ENCODE peak calls at places on chromosomes 12 and 14, in seven cellular contexts. V, P, G, D, T, U and A are unnamed samples.

GRCh38 chr12:3753549-3754284 is 808 bp upstream of the CRACR2A start:
- DNase-seq in V (no peak), P (peak), G (no peak), D (no peak), T (no peak), U (no peak), A (no peak)

GRCh38 chr14:93005838-93006237 is 82.9 kb downstream of the CHGA start:
- DNase-seq in V (no peak), P (no peak), G (no peak), D (no peak), T (peak), U (no peak), A (no peak)

GRCh38 chr12:53840316-53840715 is 88.5 kb upstream of the CISTR start:
- DNase-seq in V (no peak), P (no peak), G (no peak), D (no peak), T (no peak), U (no peak), A (no peak)

GRCh38 chr14:65425885-65426284 is 13.4 kb downstream of the FUT8 start:
- DNase-seq in V (no peak), P (no peak), G (no peak), D (no peak), T (no peak), U (no peak), A (no peak)

GRCh38 chr12:92503029-92503931 is 199.5 kb upstream of the PLEKHG7 start:
- DNase-seq in V (no peak), P (peak), G (no peak), D (no peak), T (no peak), U (no peak), A (no peak)

GRCh38 chr12:18246057-18246456 is 15.3 kb upstream of the PIK3C2G start:
- DNase-seq in V (no peak), P (no peak), G (no peak), D (no peak), T (no peak), U (no peak), A (no peak)

GRCh38 chr12:84698576-84699333 is 213.8 kb downstream of the SLC6A15 start:
- DNase-seq in V (no peak), P (no peak), G (no peak), D (no peak), T (no peak), U (no peak), A (no peak)

GRCh38 chr12:128387811-128388422 is 120.9 kb downstream of the TMEM132C start:
- DNase-seq in V (no peak), P (no peak), G (peak), D (no peak), T (no peak), U (no peak), A (peak)

GRCh38 chr14:27528328-27528727 is 930.5 kb upstream of the NOVA1 start:
- DNase-seq in V (peak), P (no peak), G (no peak), D (no peak), T (peak), U (peak), A (no peak)

GRCh38 chr12:65662590-65662989 is 161.7 kb upstream of the HMGA2 start:
- DNase-seq in V (no peak), P (no peak), G (no peak), D (no peak), T (no peak), U (no peak), A (no peak)

GRCh38 chr14:95516554-95517209 is at the start of gene SYNE3:
- DNase-seq in V (peak), P (peak), G (peak), D (peak), T (no peak), U (no peak), A (peak)

GRCh38 chr14:65237956-65238355 is 135.6 kb upstream of the MAX start:
- DNase-seq in V (no peak), P (no peak), G (peak), D (no peak), T (no peak), U (no peak), A (peak)

GRCh38 chr14:87852107-87852506 is 140.9 kb downstream of the GALC start:
- DNase-seq in V (no peak), P (no peak), G (no peak), D (no peak), T (no peak), U (no peak), A (no peak)

GRCh38 chr12:73413051-73413450 is 1124.6 kb upstream of the ATXN7L3B start:
- DNase-seq in V (no peak), P (no peak), G (no peak), D (no peak), T (no peak), U (no peak), A (no peak)

GRCh38 chr14:102019141-102019540 is 54.8 kb downstream of the DYNC1H1 start:
- DNase-seq in V (no peak), P (no peak), G (no peak), D (peak), T (no peak), U (no peak), A (no peak)

GRCh38 chr12:98752726-98753125 is 107.6 kb downstream of the APAF1 start:
- DNase-seq in V (no peak), P (no peak), G (no peak), D (no peak), T (no peak), U (no peak), A (no peak)

GRCh38 chr14:99670361-99671229 is 13.5 kb upstream of the CYP46A1 start:
- DNase-seq in V (no peak), P (no peak), G (no peak), D (no peak), T (no peak), U (no peak), A (no peak)

GRCh38 chr12:110270125-110270962 is 10.7 kb upstream of the ATP2A2 start:
- DNase-seq in V (peak), P (peak), G (peak), D (no peak), T (peak), U (no peak), A (peak)

GRCh38 chr14:52117433-52117832 is 48.6 kb upstream of the NID2 start:
- DNase-seq in V (no peak), P (no peak), G (no peak), D (no peak), T (no peak), U (no peak), A (no peak)

GRCh38 chr12:66848967-66849366 is 170.1 kb upstream of the GRIP1 start:
- DNase-seq in V (no peak), P (no peak), G (no peak), D (no peak), T (no peak), U (no peak), A (no peak)

GRCh38 chr14:23445773-23446172 is 10.3 kb upstream of the MYH7 start:
- DNase-seq in V (no peak), P (no peak), G (no peak), D (no peak), T (no peak), U (no peak), A (no peak)

GRCh38 chr12:68855111-68855510 is 47.1 kb downstream of the MDM2 start:
- DNase-seq in V (no peak), P (no peak), G (no peak), D (no peak), T (no peak), U (no peak), A (no peak)

GRCh38 chr14:98226411-98226810 is 1045.6 kb downstream of the BCL11B start:
- DNase-seq in V (no peak), P (no peak), G (no peak), D (no peak), T (no peak), U (no peak), A (no peak)

GRCh38 chr12:27424631-27425230 is 21.8 kb upstream of the SMCO2 start:
- DNase-seq in V (peak), P (no peak), G (no peak), D (no peak), T (peak), U (no peak), A (peak)

GRCh38 chr12:6280053-6280469 is 30.4 kb upstream of the PLEKHG6 start:
- DNase-seq in V (peak), P (peak), G (no peak), D (no peak), T (peak), U (no peak), A (peak)

GRCh38 chr12:50103767-50104321 is at the start of gene GPD1:
- DNase-seq in V (peak), P (peak), G (no peak), D (peak), T (peak), U (no peak), A (peak)

GRCh38 chr12:67434653-67435375 is 165.7 kb downstream of the CAND1 start:
- DNase-seq in V (peak), P (no peak), G (no peak), D (no peak), T (peak), U (no peak), A (no peak)

GRCh38 chr14:95831041-95831440 is 45.6 kb upstream of the TUNAR start:
- DNase-seq in V (no peak), P (no peak), G (no peak), D (no peak), T (no peak), U (no peak), A (no peak)

GRCh38 chr12:105705765-105706164 is 375.3 kb downstream of the C12orf75 start:
- DNase-seq in V (peak), P (peak), G (no peak), D (no peak), T (peak), U (peak), A (peak)
- TF ChIP-seq CTCF in V (peak), P (peak), G (peak), D (peak), T (peak), U (peak), A (peak)

GRCh38 chr12:79125358-79125757 is 260.8 kb downstream of the SYT1 start:
- DNase-seq in V (no peak), P (no peak), G (no peak), D (no peak), T (no peak), U (no peak), A (no peak)

GRCh38 chr12:79124385-79124784 is 259.8 kb downstream of the SYT1 start:
- DNase-seq in V (no peak), P (no peak), G (no peak), D (no peak), T (no peak), U (no peak), A (no peak)

GRCh38 chr12:79119796-79120195 is 255.2 kb downstream of the SYT1 start:
- DNase-seq in V (no peak), P (no peak), G (no peak), D (no peak), T (no peak), U (no peak), A (peak)

GRCh38 chr12:79115743-79116142 is 251.2 kb downstream of the SYT1 start:
- DNase-seq in V (no peak), P (no peak), G (no peak), D (no peak), T (no peak), U (no peak), A (no peak)

GRCh38 chr12:79121486-79121885 is 256.9 kb downstream of the SYT1 start:
- DNase-seq in V (peak), P (no peak), G (no peak), D (no peak), T (peak), U (peak), A (peak)
- TF ChIP-seq CTCF in V (no peak), P (no peak), G (peak), D (no peak), T (peak), U (peak), A (peak)

GRCh38 chr12:119840617-119841016 is 36.5 kb downstream of the CIT start:
- DNase-seq in V (no peak), P (no peak), G (no peak), D (no peak), T (no peak), U (no peak), A (no peak)

GRCh38 chr12:119829439-119829838 is 47.7 kb downstream of the CIT start:
- DNase-seq in V (no peak), P (no peak), G (no peak), D (no peak), T (no peak), U (no peak), A (no peak)

GRCh38 chr12:119838781-119839180 is 38.3 kb downstream of the CIT start:
- DNase-seq in V (no peak), P (no peak), G (no peak), D (no peak), T (no peak), U (no peak), A (no peak)

GRCh38 chr12:119839201-119839600 is 37.9 kb downstream of the CIT start:
- DNase-seq in V (no peak), P (no peak), G (no peak), D (no peak), T (no peak), U (no peak), A (no peak)

DNA sequence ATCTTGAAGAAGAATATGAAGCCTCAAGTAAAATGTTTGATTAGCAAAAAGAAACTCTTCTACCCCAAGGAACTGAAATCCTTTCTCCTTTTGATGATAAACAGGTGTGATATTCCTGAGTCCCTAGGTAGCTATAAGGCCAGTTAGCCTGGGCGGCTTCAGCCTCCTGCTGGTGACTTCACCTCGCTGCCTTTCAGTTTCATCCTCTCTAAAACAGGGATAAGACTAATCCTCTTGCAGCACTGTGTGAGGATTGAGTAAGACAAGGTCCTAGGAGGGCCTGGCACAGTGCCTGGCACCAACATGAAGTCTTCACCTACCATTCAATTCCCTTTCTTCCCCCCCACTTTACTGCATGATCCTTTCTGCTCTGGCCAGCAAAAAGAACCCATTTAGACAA is 42.1 kb downstream of the CIT start:
- DNase-seq in V (no peak), P (no peak), G (no peak), D (no peak), T (no peak), U (no peak), A (no peak)
- TF ChIP-seq CTCF in V (no peak), P (no peak), G (peak), D (no peak), T (no peak), U (no peak), A (no peak)

DNA sequence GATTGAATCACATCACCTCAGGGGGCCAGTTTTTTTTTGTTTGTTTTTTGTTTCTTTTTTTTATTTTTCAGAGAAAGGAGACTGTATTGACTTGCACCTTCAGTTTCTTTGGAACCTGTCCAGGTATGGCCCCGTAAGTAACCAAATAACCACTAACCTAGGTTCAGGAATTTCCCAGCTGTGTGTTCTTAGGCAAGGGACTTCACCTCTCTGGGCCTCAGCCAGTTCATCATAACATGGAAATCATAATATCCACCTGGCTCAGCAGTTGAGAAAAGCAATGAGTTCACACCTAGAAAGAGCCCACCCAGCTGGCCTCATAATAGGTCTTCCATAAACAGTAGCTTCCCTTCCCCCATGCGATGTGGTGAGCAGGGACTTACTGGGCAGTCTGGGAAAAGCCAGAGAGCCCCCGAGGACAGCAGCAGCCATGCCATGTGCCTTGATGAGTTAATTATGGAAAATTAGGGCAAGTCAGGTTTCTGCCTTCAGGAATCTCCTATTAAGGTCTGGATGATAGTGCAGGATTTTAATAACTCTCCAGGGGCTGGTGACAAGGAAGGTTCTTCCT is 27.4 kb upstream of the WSCD2 start:
- DNase-seq in V (no peak), P (no peak), G (no peak), D (no peak), T (no peak), U (no peak), A (no peak)
- TF ChIP-seq CTCF in V (no peak), P (no peak), G (no peak), D (no peak), T (no peak), U (no peak), A (no peak)

GRCh38 chr12:26042645-26043044 is 82.2 kb downstream of the BHLHE41 start:
- DNase-seq in V (no peak), P (no peak), G (no peak), D (no peak), T (no peak), U (no peak), A (no peak)

GRCh38 chr12:26043139-26044006 is 81.5 kb downstream of the BHLHE41 start:
- DNase-seq in V (no peak), P (no peak), G (no peak), D (no peak), T (no peak), U (no peak), A (no peak)

GRCh38 chr12:26044007-26044394 is 80.8 kb downstream of the BHLHE41 start:
- DNase-seq in V (no peak), P (no peak), G (no peak), D (no peak), T (no peak), U (no peak), A (no peak)

GRCh38 chr12:26046203-26046602 is 78.6 kb downstream of the BHLHE41 start:
- DNase-seq in V (no peak), P (no peak), G (no peak), D (no peak), T (no peak), U (no peak), A (no peak)

DNA sequence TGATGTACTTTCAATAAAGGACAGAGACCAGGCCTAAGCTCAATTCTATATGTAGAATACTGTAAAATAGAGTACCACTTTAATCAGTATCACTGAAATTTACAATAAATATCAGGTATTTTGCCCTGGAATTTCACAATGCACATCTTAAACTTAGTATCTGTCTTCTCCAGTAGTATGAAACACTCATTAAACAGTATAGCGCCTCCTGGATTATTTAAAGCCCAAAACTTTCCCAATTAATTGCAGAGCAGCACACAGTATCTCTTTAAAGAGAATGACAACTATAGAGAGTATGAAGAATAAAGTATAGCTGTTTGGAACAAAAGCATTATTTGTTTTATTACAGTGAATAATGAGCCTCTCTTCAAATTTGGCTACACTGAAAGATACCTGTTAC is 80.2 kb downstream of the BHLHE41 start:
- DNase-seq in V (no peak), P (no peak), G (no peak), D (no peak), T (no peak), U (no peak), A (no peak)
- TF ChIP-seq CTCF in V (no peak), P (no peak), G (no peak), D (no peak), T (no peak), U (no peak), A (no peak)

DNA sequence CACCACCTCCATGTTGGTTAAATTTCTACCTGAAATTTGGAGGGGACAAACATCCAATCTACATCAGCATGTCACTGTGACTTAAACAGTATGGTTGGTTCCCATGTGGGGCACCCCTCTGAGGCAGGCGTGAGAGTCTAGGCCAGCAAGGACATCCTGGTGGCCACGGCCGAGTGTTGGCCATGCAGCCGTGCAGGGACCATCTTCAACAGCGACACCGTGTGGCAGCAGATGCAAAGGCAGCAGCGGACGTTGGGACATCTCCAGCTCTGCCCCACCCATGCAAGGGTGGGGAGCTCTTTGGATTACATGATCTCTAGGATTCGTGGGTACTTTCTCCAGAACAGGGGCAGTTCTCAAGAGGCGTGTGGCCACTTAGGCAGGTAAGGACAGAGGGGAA is 49.8 kb downstream of the NOC4L start:
- DNase-seq in V (no peak), P (no peak), G (no peak), D (no peak), T (no peak), U (no peak), A (no peak)
- TF ChIP-seq CTCF in V (peak), P (no peak), G (no peak), D (no peak), T (no peak), U (peak), A (no peak)

GRCh38 chr12:75525263-75525662 is 13.9 kb upstream of the KRR1 start:
- DNase-seq in V (no peak), P (no peak), G (no peak), D (no peak), T (no peak), U (no peak), A (no peak)
- TF ChIP-seq CTCF in V (peak), P (no peak), G (no peak), D (no peak), T (no peak), U (peak), A (no peak)